ENCODE peak calls at places on chromosome 7, in seven cellular contexts. E is WERI-Rb-1; D is body of pancreas; B is cardiac muscle cell; A is endodermal cell; R is CD8-positive, alpha-beta T cell; W is mesothelial cell of epicardium. F is an unnamed sample.

GRCh38 chr7:71612892-71613291 is 480.9 kb downstream of the GALNT17 start:
- DNase-seq in E (no peak), D (no peak), B (no peak), A (no peak), R (no peak), W (no peak), F (no peak)

GRCh38 chr7:158468700-158469296 is 118.8 kb downstream of the PTPRN2 start:
- DNase-seq in E (no peak), D (no peak), B (no peak), A (no peak), R (no peak), W (no peak), F (no peak)

GRCh38 chr7:73585196-73585595 is 6.8 kb upstream of the TBL2 start:
- DNase-seq in E (no peak), D (no peak), B (peak), A (no peak), R (no peak), W (no peak), F (no peak)

GRCh38 chr7:130734525-130735272 is 692 bp upstream of the KLF14 start:
- DNase-seq in E (no peak), D (no peak), B (peak), A (no peak), R (no peak), W (no peak), F (no peak)

GRCh38 chr7:98420966-98421612 is 20.2 kb upstream of the BAIAP2L1 start:
- DNase-seq in E (peak), D (peak), B (peak), A (peak), R (peak), W (peak), F (peak)

GRCh38 chr7:5591547-5591899 is 167.9 kb upstream of the TNRC18 start:
- DNase-seq in E (no peak), D (no peak), B (peak), A (peak), R (no peak), W (no peak), F (no peak)

GRCh38 chr7:150945853-150946825 is 32.0 kb downstream of the KCNH2 start:
- DNase-seq in E (no peak), D (no peak), B (no peak), A (no peak), R (no peak), W (no peak), F (peak)

GRCh38 chr7:10468908-10469307 is 504.8 kb upstream of the PHF14 start:
- DNase-seq in E (no peak), D (no peak), B (no peak), A (no peak), R (no peak), W (no peak), F (no peak)

GRCh38 chr7:92944633-92945032 is 108.3 kb upstream of the CDK6 start:
- DNase-seq in E (no peak), D (no peak), B (peak), A (no peak), R (no peak), W (no peak), F (no peak)

GRCh38 chr7:98836811-98837631 is 32.8 kb downstream of the TMEM130 start:
- DNase-seq in E (peak), D (peak), B (peak), A (peak), R (no peak), W (no peak), F (no peak)

GRCh38 chr7:144670251-144670650 is 165.6 kb downstream of the TPK1 start:
- DNase-seq in E (no peak), D (no peak), B (peak), A (no peak), R (no peak), W (no peak), F (no peak)

GRCh38 chr7:134457166-134457565 is 1.7 kb downstream of the AKR1B1 start:
- DNase-seq in E (no peak), D (no peak), B (peak), A (no peak), R (no peak), W (no peak), F (no peak)

GRCh38 chr7:101218236-101219130 is 518 bp downstream of the ZNHIT1 start:
- DNase-seq in E (no peak), D (no peak), B (no peak), A (no peak), R (no peak), W (no peak), F (no peak)

GRCh38 chr7:99837649-99838361 is 10.0 kb downstream of the CYP3A43 start:
- DNase-seq in E (no peak), D (no peak), B (peak), A (no peak), R (no peak), W (no peak), F (no peak)

GRCh38 chr7:67523706-67524105 is 527.1 kb downstream of the TYW1 start:
- DNase-seq in E (peak), D (no peak), B (no peak), A (no peak), R (no peak), W (no peak), F (no peak)

DNA sequence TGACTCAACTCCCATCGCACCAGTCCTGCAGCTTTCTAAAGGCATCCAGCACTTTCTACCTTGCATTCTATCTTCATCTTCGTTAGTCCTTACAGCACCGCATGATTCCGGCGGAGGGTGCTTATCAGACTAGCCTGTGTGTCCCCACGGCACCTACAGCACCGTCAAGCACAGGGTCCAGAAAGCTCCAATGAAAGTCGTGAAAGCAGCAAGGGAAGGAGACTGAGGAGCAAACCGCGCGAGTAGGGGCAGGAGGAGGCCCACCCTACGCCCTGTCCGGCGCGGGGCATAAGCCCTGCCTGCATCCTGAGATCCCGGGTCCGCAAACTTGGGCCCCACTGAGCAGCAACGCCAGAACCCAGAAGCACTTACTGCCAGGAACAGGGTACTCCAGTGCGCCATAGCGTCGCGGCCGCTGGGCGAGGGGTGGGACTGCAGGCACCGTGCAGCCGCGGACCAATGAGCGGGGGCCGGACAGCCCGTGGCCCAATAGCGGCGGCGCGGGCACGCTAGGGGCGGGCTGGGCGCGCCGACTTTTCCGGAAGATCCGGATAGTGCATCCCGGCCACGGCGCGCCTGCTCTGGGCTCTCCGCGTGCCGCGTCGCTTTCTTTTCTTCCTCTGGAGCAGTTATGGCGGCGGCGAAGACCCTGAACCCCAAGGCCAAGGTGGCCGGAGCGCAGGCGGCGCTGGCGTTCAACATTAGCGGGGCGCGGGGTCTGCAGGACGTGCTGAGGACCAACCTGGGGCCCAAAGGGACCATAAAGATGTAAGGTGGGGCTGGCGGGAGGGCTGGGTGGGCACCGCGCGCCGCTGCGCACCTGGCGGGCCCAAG is 122.1 kb upstream of the VKORC1L1 start:
- DNase-seq in E (peak), D (peak), B (peak), A (peak), R (peak), W (peak), F (peak)
- TF ChIP-seq CTCF in E (no peak), D (peak), B (no peak), A (no peak), R (no peak), W (no peak), F (no peak)

DNA sequence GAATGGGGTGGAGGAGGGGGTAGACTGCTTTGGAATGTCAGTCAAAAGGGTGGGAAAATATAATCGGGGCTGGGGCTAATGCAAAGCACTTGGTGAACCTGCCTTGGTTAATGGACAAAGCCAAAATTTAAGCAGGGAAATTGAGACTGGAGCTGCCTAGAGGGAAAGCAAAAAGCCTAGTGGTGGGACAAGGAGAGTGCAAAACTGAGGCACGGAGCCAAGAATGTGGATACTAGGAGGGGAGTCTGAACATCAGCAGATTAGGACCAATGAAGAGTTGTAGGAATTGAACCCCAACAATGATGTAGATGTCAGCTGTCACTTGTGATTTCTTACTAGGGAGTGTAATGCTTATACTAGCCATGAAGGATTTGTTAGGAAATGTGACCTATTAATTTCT is 195.9 kb downstream of the MDFIC start:
- DNase-seq in E (no peak), D (no peak), B (no peak), A (no peak), R (no peak), W (no peak), F (no peak)
- TF ChIP-seq CTCF in E (no peak), D (no peak), B (no peak), A (peak), R (no peak), W (no peak), F (no peak)

GRCh38 chr7:78223598-78223997 is 425.0 kb downstream of the PHTF2 start:
- DNase-seq in E (no peak), D (no peak), B (no peak), A (no peak), R (no peak), W (no peak), F (no peak)

GRCh38 chr7:78224923-78225322 is 426.4 kb downstream of the PHTF2 start:
- DNase-seq in E (no peak), D (no peak), B (no peak), A (no peak), R (no peak), W (no peak), F (no peak)

GRCh38 chr7:78225534-78225933 is 427.0 kb downstream of the PHTF2 start:
- DNase-seq in E (no peak), D (no peak), B (peak), A (no peak), R (no peak), W (no peak), F (no peak)

GRCh38 chr7:78220754-78221153 is 422.2 kb downstream of the PHTF2 start:
- DNase-seq in E (no peak), D (no peak), B (no peak), A (no peak), R (no peak), W (no peak), F (no peak)

GRCh38 chr7:78221961-78222751 is 423.6 kb downstream of the PHTF2 start:
- DNase-seq in E (no peak), D (no peak), B (peak), A (no peak), R (no peak), W (no peak), F (no peak)
- TF ChIP-seq CTCF in E (no peak), D (no peak), B (no peak), A (peak), R (no peak), W (no peak), F (no peak)

GRCh38 chr7:65441010-65441409 is 67.4 kb downstream of the ZNF92 start:
- DNase-seq in E (no peak), D (no peak), B (peak), A (no peak), R (no peak), W (no peak), F (no peak)
- TF ChIP-seq CTCF in E (no peak), D (no peak), B (no peak), A (no peak), R (no peak), W (no peak), F (no peak)

GRCh38 chr7:2108501-2109250 is 124.1 kb downstream of the MAD1L1 start:
- DNase-seq in E (no peak), D (no peak), B (no peak), A (peak), R (no peak), W (no peak), F (no peak)
- TF ChIP-seq CTCF in E (no peak), D (no peak), B (no peak), A (no peak), R (no peak), W (no peak), F (no peak)

GRCh38 chr7:142939226-142939910 is at the start of gene LLCFC1:
- DNase-seq in E (peak), D (no peak), B (no peak), A (peak), R (no peak), W (no peak), F (no peak)
- TF ChIP-seq CTCF in E (peak), D (no peak), B (no peak), A (peak), R (no peak), W (peak), F (no peak)

F was measured in omental fat pad.